ENCODE peak calls at places on chromosomes 7 and 10, in ten cellular contexts. One of them, this sample, is unnamed.

GRCh38 chr10:49508654-49509053 is 30.3 kb downstream of the ERCC6 start:
- DNase-seq in Panc1: no peak
- DNase-seq in HCT116: no peak
- DNase-seq in HepG2: no peak
- DNase-seq in breast epithelium: no peak
- DNase-seq in upper lobe of left lung: no peak
- DNase-seq in prostate gland: peak
- DNase-seq in spleen: no peak
- DNase-seq in sigmoid colon: no peak
- DNase-seq in vagina: no peak
- DNase-seq in this sample: no peak

GRCh38 chr7:80659120-80660055 is 20.9 kb downstream of the CD36 start:
- DNase-seq in HepG2: peak
- DNase-seq in upper lobe of left lung: no peak
- DNase-seq in Panc1: no peak
- DNase-seq in sigmoid colon: no peak
- DNase-seq in spleen: no peak
- DNase-seq in prostate gland: no peak
- DNase-seq in HCT116: peak
- DNase-seq in breast epithelium: no peak
- DNase-seq in vagina: no peak
- DNase-seq in this sample: no peak

GRCh38 chr10:68492118-68492517 is 20.3 kb upstream of the DNA2 start:
- DNase-seq in prostate gland: no peak
- DNase-seq in spleen: no peak
- DNase-seq in vagina: no peak
- DNase-seq in breast epithelium: no peak
- DNase-seq in Panc1: no peak
- DNase-seq in upper lobe of left lung: no peak
- DNase-seq in sigmoid colon: no peak
- DNase-seq in HCT116: no peak
- DNase-seq in HepG2: no peak
- DNase-seq in this sample: no peak

GRCh38 chr10:115422624-115423023 is 329.5 kb downstream of the ATRNL1 start:
- DNase-seq in sigmoid colon: no peak
- DNase-seq in vagina: no peak
- DNase-seq in breast epithelium: no peak
- DNase-seq in upper lobe of left lung: no peak
- DNase-seq in Panc1: no peak
- DNase-seq in spleen: no peak
- DNase-seq in prostate gland: no peak
- DNase-seq in HepG2: no peak
- DNase-seq in HCT116: no peak
- DNase-seq in this sample: no peak

GRCh38 chr10:84269773-84270172 is 24.9 kb downstream of the RGR start:
- DNase-seq in Panc1: no peak
- DNase-seq in sigmoid colon: no peak
- DNase-seq in breast epithelium: no peak
- DNase-seq in HCT116: peak
- DNase-seq in spleen: no peak
- DNase-seq in vagina: no peak
- DNase-seq in HepG2: no peak
- DNase-seq in prostate gland: no peak
- DNase-seq in upper lobe of left lung: no peak
- DNase-seq in this sample: no peak

GRCh38 chr7:92042056-92042737 is 92.1 kb downstream of the CYP51A1 start:
- DNase-seq in spleen: no peak
- DNase-seq in HCT116: no peak
- DNase-seq in upper lobe of left lung: no peak
- DNase-seq in vagina: no peak
- DNase-seq in sigmoid colon: no peak
- DNase-seq in prostate gland: no peak
- DNase-seq in Panc1: no peak
- DNase-seq in HepG2: peak
- DNase-seq in breast epithelium: no peak
- DNase-seq in this sample: peak

GRCh38 chr10:131921191-131921590 is 20.4 kb downstream of the PPP2R2D start:
- DNase-seq in HepG2: no peak
- DNase-seq in prostate gland: no peak
- DNase-seq in breast epithelium: no peak
- DNase-seq in Panc1: no peak
- DNase-seq in spleen: no peak
- DNase-seq in HCT116: no peak
- DNase-seq in vagina: no peak
- DNase-seq in sigmoid colon: peak
- DNase-seq in upper lobe of left lung: no peak
- DNase-seq in this sample: no peak

GRCh38 chr10:125822878-125823662 is at the start of the genes BCCIP and UROS:
- DNase-seq in breast epithelium: peak
- DNase-seq in prostate gland: peak
- DNase-seq in HCT116: peak
- DNase-seq in Panc1: peak
- DNase-seq in upper lobe of left lung: peak
- DNase-seq in HepG2: peak
- DNase-seq in vagina: peak
- DNase-seq in sigmoid colon: peak
- DNase-seq in spleen: peak
- DNase-seq in this sample: peak

GRCh38 chr7:11527707-11528106 is 304.3 kb downstream of the THSD7A start:
- DNase-seq in Panc1: no peak
- DNase-seq in HCT116: no peak
- DNase-seq in breast epithelium: no peak
- DNase-seq in prostate gland: no peak
- DNase-seq in upper lobe of left lung: no peak
- DNase-seq in spleen: no peak
- DNase-seq in HepG2: no peak
- DNase-seq in sigmoid colon: no peak
- DNase-seq in vagina: no peak
- DNase-seq in this sample: no peak

GRCh38 chr7:93461350-93461749 is 113.2 kb downstream of the CALCR start:
- DNase-seq in prostate gland: no peak
- DNase-seq in breast epithelium: no peak
- DNase-seq in Panc1: no peak
- DNase-seq in vagina: no peak
- DNase-seq in sigmoid colon: no peak
- DNase-seq in HCT116: no peak
- DNase-seq in HepG2: no peak
- DNase-seq in upper lobe of left lung: no peak
- DNase-seq in spleen: no peak
- DNase-seq in this sample: no peak

GRCh38 chr7:36784991-36785940 is 61.0 kb upstream of the AOAH start:
- DNase-seq in prostate gland: peak
- DNase-seq in Panc1: no peak
- DNase-seq in breast epithelium: peak
- DNase-seq in HCT116: no peak
- DNase-seq in spleen: peak
- DNase-seq in upper lobe of left lung: no peak
- DNase-seq in HepG2: no peak
- DNase-seq in vagina: no peak
- DNase-seq in sigmoid colon: peak
- DNase-seq in this sample: peak

GRCh38 chr10:89079991-89080390 is 89.4 kb downstream of the FAS start:
- DNase-seq in HepG2: no peak
- DNase-seq in breast epithelium: no peak
- DNase-seq in HCT116: no peak
- DNase-seq in vagina: no peak
- DNase-seq in spleen: no peak
- DNase-seq in Panc1: no peak
- DNase-seq in sigmoid colon: no peak
- DNase-seq in prostate gland: no peak
- DNase-seq in upper lobe of left lung: no peak
- DNase-seq in this sample: no peak

GRCh38 chr7:86600506-86601290 is 43.0 kb upstream of the GRM3 start:
- DNase-seq in HepG2: no peak
- DNase-seq in upper lobe of left lung: peak
- DNase-seq in spleen: peak
- DNase-seq in breast epithelium: no peak
- DNase-seq in sigmoid colon: no peak
- DNase-seq in vagina: no peak
- DNase-seq in HCT116: no peak
- DNase-seq in prostate gland: no peak
- DNase-seq in Panc1: no peak
- DNase-seq in this sample: no peak

GRCh38 chr10:12741255-12741915 is 260.1 kb downstream of the CCDC3 start:
- DNase-seq in spleen: no peak
- DNase-seq in prostate gland: no peak
- DNase-seq in HCT116: no peak
- DNase-seq in vagina: no peak
- DNase-seq in sigmoid colon: peak
- DNase-seq in HepG2: no peak
- DNase-seq in breast epithelium: no peak
- DNase-seq in Panc1: no peak
- DNase-seq in upper lobe of left lung: no peak
- DNase-seq in this sample: no peak

GRCh38 chr7:22184549-22185199 is 172.3 kb downstream of the RAPGEF5 start:
- DNase-seq in upper lobe of left lung: no peak
- DNase-seq in spleen: no peak
- DNase-seq in sigmoid colon: no peak
- DNase-seq in HCT116: no peak
- DNase-seq in breast epithelium: no peak
- DNase-seq in HepG2: no peak
- DNase-seq in vagina: no peak
- DNase-seq in prostate gland: no peak
- DNase-seq in Panc1: no peak
- DNase-seq in this sample: no peak

GRCh38 chr7:17105701-17106100 is 192.8 kb upstream of the AHR start:
- DNase-seq in prostate gland: no peak
- DNase-seq in spleen: no peak
- DNase-seq in vagina: no peak
- DNase-seq in upper lobe of left lung: no peak
- DNase-seq in sigmoid colon: no peak
- DNase-seq in Panc1: no peak
- DNase-seq in HepG2: no peak
- DNase-seq in breast epithelium: no peak
- DNase-seq in HCT116: no peak
- DNase-seq in this sample: no peak
- TF ChIP-seq CTCF in prostate gland: no peak
- TF ChIP-seq CTCF in spleen: no peak
- TF ChIP-seq CTCF in vagina: no peak
- TF ChIP-seq CTCF in upper lobe of left lung: no peak
- TF ChIP-seq CTCF in sigmoid colon: no peak
- TF ChIP-seq CTCF in Panc1: no peak
- TF ChIP-seq CTCF in HepG2: no peak
- TF ChIP-seq CTCF in breast epithelium: no peak
- TF ChIP-seq CTCF in HCT116: no peak
- TF ChIP-seq CTCF in this sample: no peak

GRCh38 chr7:5754981-5755599 is 26.4 kb downstream of the RNF216 start:
- DNase-seq in prostate gland: no peak
- DNase-seq in Panc1: no peak
- DNase-seq in vagina: no peak
- DNase-seq in HCT116: no peak
- DNase-seq in spleen: no peak
- DNase-seq in breast epithelium: no peak
- DNase-seq in upper lobe of left lung: no peak
- DNase-seq in HepG2: no peak
- DNase-seq in sigmoid colon: no peak
- DNase-seq in this sample: no peak

GRCh38 chr7:5758286-5758685 is 23.2 kb downstream of the RNF216 start:
- DNase-seq in vagina: no peak
- DNase-seq in prostate gland: no peak
- DNase-seq in HCT116: no peak
- DNase-seq in spleen: no peak
- DNase-seq in Panc1: no peak
- DNase-seq in HepG2: no peak
- DNase-seq in breast epithelium: no peak
- DNase-seq in sigmoid colon: no peak
- DNase-seq in upper lobe of left lung: no peak
- DNase-seq in this sample: no peak

GRCh38 chr7:5755704-5756131 is 25.7 kb downstream of the RNF216 start:
- DNase-seq in vagina: no peak
- DNase-seq in breast epithelium: no peak
- DNase-seq in Panc1: no peak
- DNase-seq in HepG2: no peak
- DNase-seq in upper lobe of left lung: no peak
- DNase-seq in sigmoid colon: no peak
- DNase-seq in spleen: no peak
- DNase-seq in prostate gland: no peak
- DNase-seq in HCT116: no peak
- DNase-seq in this sample: no peak

GRCh38 chr7:5750026-5750425 is 31.4 kb downstream of the RNF216 start:
- DNase-seq in sigmoid colon: no peak
- DNase-seq in Panc1: no peak
- DNase-seq in HCT116: no peak
- DNase-seq in upper lobe of left lung: no peak
- DNase-seq in spleen: no peak
- DNase-seq in HepG2: peak
- DNase-seq in breast epithelium: no peak
- DNase-seq in vagina: no peak
- DNase-seq in prostate gland: no peak
- DNase-seq in this sample: no peak

DNA sequence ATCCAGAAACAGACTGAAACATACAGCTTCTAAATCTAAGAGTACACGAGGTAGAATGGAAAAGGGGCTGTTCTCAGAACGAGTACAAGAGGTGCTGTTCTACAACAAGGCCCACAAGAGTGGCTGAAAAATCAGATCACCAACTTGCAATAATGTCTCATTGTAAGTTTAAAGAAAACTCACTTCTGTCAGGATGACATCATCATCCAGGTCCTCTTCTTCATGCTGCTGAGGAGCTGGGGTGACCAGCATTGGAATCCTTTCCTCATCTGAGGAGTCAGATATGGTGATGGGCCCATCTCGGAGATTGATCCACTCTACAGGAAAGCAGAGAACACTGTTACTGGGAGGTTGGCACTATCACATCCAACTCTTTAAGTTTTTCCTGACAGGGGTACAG is 28.8 kb downstream of the RNF216 start:
- DNase-seq in Panc1: no peak
- DNase-seq in breast epithelium: no peak
- DNase-seq in vagina: no peak
- DNase-seq in upper lobe of left lung: no peak
- DNase-seq in prostate gland: no peak
- DNase-seq in HepG2: no peak
- DNase-seq in HCT116: no peak
- DNase-seq in spleen: no peak
- DNase-seq in sigmoid colon: no peak
- DNase-seq in this sample: no peak
- TF ChIP-seq POLR2AphosphoS5 in Panc1: no peak
- TF ChIP-seq POLR2AphosphoS5 in breast epithelium: no peak
- TF ChIP-seq POLR2AphosphoS5 in vagina: no peak
- TF ChIP-seq POLR2AphosphoS5 in upper lobe of left lung: no peak
- TF ChIP-seq POLR2AphosphoS5 in prostate gland: no peak
- TF ChIP-seq POLR2AphosphoS5 in HepG2: no peak
- TF ChIP-seq POLR2AphosphoS5 in HCT116: no peak
- TF ChIP-seq POLR2AphosphoS5 in spleen: no peak
- TF ChIP-seq POLR2AphosphoS5 in sigmoid colon: no peak
- TF ChIP-seq POLR2AphosphoS5 in this sample: no peak

GRCh38 chr10:79244841-79245504 is 102.3 kb upstream of the PPIF start:
- DNase-seq in vagina: no peak
- DNase-seq in spleen: peak
- DNase-seq in breast epithelium: no peak
- DNase-seq in sigmoid colon: no peak
- DNase-seq in Panc1: no peak
- DNase-seq in HCT116: no peak
- DNase-seq in upper lobe of left lung: no peak
- DNase-seq in HepG2: no peak
- DNase-seq in prostate gland: no peak
- DNase-seq in this sample: peak
- TF ChIP-seq CTCF in vagina: no peak
- TF ChIP-seq CTCF in spleen: no peak
- TF ChIP-seq CTCF in breast epithelium: no peak
- TF ChIP-seq CTCF in sigmoid colon: no peak
- TF ChIP-seq CTCF in Panc1: no peak
- TF ChIP-seq CTCF in HCT116: no peak
- TF ChIP-seq CTCF in upper lobe of left lung: no peak
- TF ChIP-seq CTCF in HepG2: no peak
- TF ChIP-seq CTCF in prostate gland: no peak
- TF ChIP-seq CTCF in this sample: no peak

GRCh38 chr7:5231811-5232484 is 41.9 kb downstream of the WIPI2 start:
- DNase-seq in breast epithelium: no peak
- DNase-seq in vagina: no peak
- DNase-seq in sigmoid colon: no peak
- DNase-seq in Panc1: no peak
- DNase-seq in HepG2: no peak
- DNase-seq in upper lobe of left lung: peak
- DNase-seq in prostate gland: no peak
- DNase-seq in HCT116: no peak
- DNase-seq in spleen: peak
- DNase-seq in this sample: peak
- TF ChIP-seq POLR2AphosphoS5 in breast epithelium: no peak
- TF ChIP-seq POLR2AphosphoS5 in vagina: no peak
- TF ChIP-seq POLR2AphosphoS5 in sigmoid colon: no peak
- TF ChIP-seq POLR2AphosphoS5 in Panc1: no peak
- TF ChIP-seq POLR2AphosphoS5 in HepG2: no peak
- TF ChIP-seq POLR2AphosphoS5 in upper lobe of left lung: no peak
- TF ChIP-seq POLR2AphosphoS5 in prostate gland: no peak
- TF ChIP-seq POLR2AphosphoS5 in HCT116: no peak
- TF ChIP-seq POLR2AphosphoS5 in spleen: peak
- TF ChIP-seq POLR2AphosphoS5 in this sample: no peak

This sample was measured in transverse colon.